ENCODE peak calls at places on chromosomes 12 and 14, in five cellular contexts. W is activated B cell treated with CpG ODN at 0.5 μM for 24 hours, S is thoracic aorta, Y is fibroblast of pulmonary artery, B is neural crest cell. P is an unnamed sample.

GRCh38 chr12:88558341-88558867 is 21.9 kb downstream of the KITLG start:
- DNase-seq in W (no peak), S (no peak), Y (no peak), B (no peak), P (no peak)

GRCh38 chr12:24256636-24257150 is 307.2 kb upstream of the SOX5 start:
- DNase-seq in W (no peak), S (no peak), Y (no peak), B (no peak), P (no peak)

GRCh38 chr12:55933158-55933798 is 2.3 kb downstream of the DGKA start:
- DNase-seq in W (no peak), S (no peak), Y (no peak), B (no peak), P (no peak)

GRCh38 chr14:81352413-81352812 is 47.7 kb downstream of the STON2 start:
- DNase-seq in W (no peak), S (no peak), Y (no peak), B (no peak), P (no peak)

GRCh38 chr14:85037411-85037810 is 492.5 kb upstream of the FLRT2 start:
- DNase-seq in W (no peak), S (no peak), Y (no peak), B (no peak), P (no peak)

GRCh38 chr12:42129595-42130204 is 15.0 kb downstream of the GXYLT1 start:
- DNase-seq in W (no peak), S (no peak), Y (peak), B (no peak), P (no peak)

GRCh38 chr14:71130491-71131179 is 223.4 kb downstream of the PCNX1 start:
- DNase-seq in W (no peak), S (no peak), Y (peak), B (no peak), P (no peak)

GRCh38 chr14:75333523-75334190 is 55.0 kb downstream of the FOS start:
- DNase-seq in W (peak), S (no peak), Y (no peak), B (no peak), P (no peak)

GRCh38 chr12:117854339-117855012 is 114.3 kb downstream of the KSR2 start:
- DNase-seq in W (no peak), S (no peak), Y (peak), B (peak), P (no peak)

GRCh38 chr14:88667555-88668273 is 104.9 kb downstream of the ZC3H14 start:
- DNase-seq in W (peak), S (no peak), Y (peak), B (peak), P (peak)

GRCh38 chr12:121799175-121799841 is 4.5 kb upstream of the SETD1B start:
- DNase-seq in W (peak), S (peak), Y (peak), B (no peak), P (no peak)

GRCh38 chr12:121196902-121197301 is 13.0 kb upstream of the P2RX4 start:
- DNase-seq in W (no peak), S (no peak), Y (no peak), B (no peak), P (no peak)

GRCh38 chr12:59937148-59937547 is 341.3 kb downstream of the SLC16A7 start:
- DNase-seq in W (no peak), S (no peak), Y (no peak), B (no peak), P (no peak)

GRCh38 chr12:3204716-3205617 is 127.8 kb downstream of the TSPAN9 start:
- DNase-seq in W (no peak), S (no peak), Y (no peak), B (no peak), P (no peak)

GRCh38 chr12:13661005-13661887 is 320.2 kb downstream of the GRIN2B start:
- DNase-seq in W (no peak), S (no peak), Y (peak), B (peak), P (no peak)

GRCh38 chr12:12508612-12509011 is 54.1 kb downstream of the DUSP16 start:
- DNase-seq in W (no peak), S (no peak), Y (peak), B (no peak), P (no peak)

GRCh38 chr12:128729628-128730121 is 94.1 kb downstream of the SLC15A4 start:
- DNase-seq in W (no peak), S (no peak), Y (no peak), B (no peak), P (no peak)

GRCh38 chr14:98754343-98755025 is 517.5 kb downstream of the BCL11B start:
- DNase-seq in W (no peak), S (no peak), Y (no peak), B (no peak), P (no peak)

GRCh38 chr14:20873370-20874177 is 17.6 kb upstream of the RNASE3 start:
- DNase-seq in W (peak), S (peak), Y (peak), B (peak), P (no peak)

GRCh38 chr12:88522961-88523360 is 57.3 kb downstream of the KITLG start:
- DNase-seq in W (no peak), S (no peak), Y (no peak), B (no peak), P (no peak)

GRCh38 chr14:97442363-97442762 is 645.2 kb downstream of the VRK1 start:
- DNase-seq in W (no peak), S (no peak), Y (no peak), B (no peak), P (no peak)

GRCh38 chr12:65685514-65685913 is 138.8 kb upstream of the HMGA2 start:
- DNase-seq in W (no peak), S (no peak), Y (peak), B (no peak), P (no peak)

GRCh38 chr14:91113829-91114078 is at the start of gene DGLUCY:
- DNase-seq in W (no peak), S (peak), Y (peak), B (no peak), P (peak)

GRCh38 chr12:124408822-124409517 is 114.1 kb downstream of the RFLNA start:
- DNase-seq in W (no peak), S (no peak), Y (no peak), B (no peak), P (no peak)

GRCh38 chr12:124405151-124405550 is 110.3 kb downstream of the RFLNA start:
- DNase-seq in W (no peak), S (no peak), Y (no peak), B (no peak), P (no peak)

GRCh38 chr12:124405592-124405991 is 110.7 kb downstream of the RFLNA start:
- DNase-seq in W (no peak), S (no peak), Y (no peak), B (no peak), P (no peak)

GRCh38 chr12:124406043-124406442 is 111.2 kb downstream of the RFLNA start:
- DNase-seq in W (no peak), S (no peak), Y (no peak), B (no peak), P (no peak)

DNA sequence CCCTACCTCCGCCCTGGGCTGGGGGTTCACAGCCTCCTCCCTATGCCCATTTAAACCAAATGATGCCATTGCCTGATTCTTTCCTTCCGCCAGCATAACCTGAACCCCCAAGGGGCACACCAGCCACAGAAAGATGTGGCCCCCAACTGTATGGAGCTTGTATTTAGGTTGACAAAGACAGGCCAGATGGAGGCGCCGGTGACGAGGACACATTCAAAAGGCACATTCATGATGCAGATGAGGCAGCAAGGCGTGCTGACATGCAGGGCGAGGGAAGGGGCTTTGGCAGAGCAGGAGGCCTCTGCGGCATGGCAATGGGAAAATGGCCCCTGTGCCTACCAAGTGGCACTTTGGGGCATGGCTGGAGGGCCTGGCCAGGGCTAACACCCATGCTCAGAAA is 112.2 kb downstream of the RFLNA start:
- DNase-seq in W (no peak), S (no peak), Y (no peak), B (no peak), P (no peak)
- TF ChIP-seq CTCF in W (no peak), S (no peak), Y (no peak), B (no peak), P (no peak)

GRCh38 chr14:51735851-51736250 is 84.1 kb downstream of the FRMD6 start:
- DNase-seq in W (no peak), S (no peak), Y (no peak), B (no peak), P (no peak)

GRCh38 chr14:51733147-51733546 is 81.4 kb downstream of the FRMD6 start:
- DNase-seq in W (no peak), S (no peak), Y (no peak), B (no peak), P (no peak)

GRCh38 chr14:51744372-51745150 is 92.9 kb downstream of the FRMD6 start:
- DNase-seq in W (no peak), S (no peak), Y (no peak), B (no peak), P (no peak)

GRCh38 chr14:51743588-51744000 is 91.9 kb downstream of the FRMD6 start:
- DNase-seq in W (no peak), S (no peak), Y (no peak), B (no peak), P (no peak)

GRCh38 chr14:51738754-51739153 is 87.0 kb downstream of the FRMD6 start:
- DNase-seq in W (no peak), S (no peak), Y (no peak), B (no peak), P (no peak)
- TF ChIP-seq CTCF in W (no peak), S (no peak), Y (no peak), B (no peak), P (no peak)

DNA sequence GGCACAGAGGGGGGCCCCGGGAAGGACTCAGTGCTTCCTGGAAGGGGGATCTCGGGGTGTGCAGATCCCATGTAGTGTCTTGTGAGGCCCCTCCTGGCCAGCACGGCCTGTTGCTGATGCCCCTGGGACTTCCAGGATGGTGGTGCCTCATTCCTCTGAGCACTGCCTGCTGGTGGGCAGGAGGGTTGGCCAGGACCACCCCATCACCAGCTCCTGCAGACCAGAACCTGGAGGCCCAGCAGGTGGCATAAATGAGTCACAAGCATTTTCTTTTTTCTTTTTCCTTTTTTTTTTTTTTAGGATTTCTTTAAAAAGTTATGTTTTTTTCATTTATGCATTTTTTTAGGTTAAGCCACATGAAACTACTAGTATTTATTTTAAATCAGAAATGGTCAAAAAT is 8.0 kb downstream of the MMP17 start:
- DNase-seq in W (no peak), S (no peak), Y (no peak), B (no peak), P (no peak)
- TF ChIP-seq CTCF in W (no peak), S (no peak), Y (peak), B (peak), P (peak)

DNA sequence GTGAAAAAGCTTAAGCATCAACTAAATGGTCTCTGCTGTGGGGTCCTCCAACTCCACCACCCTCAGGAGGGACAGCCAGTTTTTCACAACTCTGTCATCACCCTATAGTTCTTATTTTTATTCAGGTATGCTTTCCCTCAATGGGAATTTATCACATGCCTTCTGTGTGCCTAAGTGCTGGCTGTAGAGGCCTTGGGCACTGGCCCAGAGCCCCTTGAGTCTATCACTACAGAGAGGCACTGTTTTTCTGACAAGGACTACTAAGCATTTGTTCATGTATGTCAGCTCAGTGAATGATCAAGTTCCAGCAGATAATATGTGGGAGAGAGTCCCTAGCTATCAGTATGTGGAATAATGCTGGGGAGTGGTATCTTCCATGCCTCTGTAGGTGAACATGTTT is 463.9 kb downstream of the NPAS3 start:
- DNase-seq in W (no peak), S (no peak), Y (no peak), B (no peak), P (no peak)
- TF ChIP-seq CTCF in W (no peak), S (no peak), Y (no peak), B (no peak), P (no peak)

GRCh38 chr14:63852817-63853730 is at the start of gene SYNE2:
- DNase-seq in W (peak), S (peak), Y (peak), B (peak), P (peak)
- TF ChIP-seq CTCF in W (no peak), S (no peak), Y (no peak), B (peak), P (peak)

GRCh38 chr12:53048033-53048779 is 1.7 kb upstream of the TNS2 start:
- DNase-seq in W (no peak), S (no peak), Y (no peak), B (no peak), P (no peak)

GRCh38 chr12:53045646-53046045 is 4.2 kb upstream of the TNS2 start:
- DNase-seq in W (no peak), S (no peak), Y (no peak), B (no peak), P (no peak)

GRCh38 chr12:53046655-53047220 is 3.1 kb upstream of the TNS2 start:
- DNase-seq in W (peak), S (peak), Y (peak), B (peak), P (no peak)

GRCh38 chr12:53048780-53049401 is 974 bp upstream of the TNS2 start:
- DNase-seq in W (no peak), S (no peak), Y (peak), B (no peak), P (no peak)

GRCh38 chr12:53047221-53048032 is 2.4 kb upstream of the TNS2 start:
- DNase-seq in W (peak), S (no peak), Y (peak), B (peak), P (peak)
- TF ChIP-seq CTCF in W (no peak), S (peak), Y (no peak), B (peak), P (peak)

DNA sequence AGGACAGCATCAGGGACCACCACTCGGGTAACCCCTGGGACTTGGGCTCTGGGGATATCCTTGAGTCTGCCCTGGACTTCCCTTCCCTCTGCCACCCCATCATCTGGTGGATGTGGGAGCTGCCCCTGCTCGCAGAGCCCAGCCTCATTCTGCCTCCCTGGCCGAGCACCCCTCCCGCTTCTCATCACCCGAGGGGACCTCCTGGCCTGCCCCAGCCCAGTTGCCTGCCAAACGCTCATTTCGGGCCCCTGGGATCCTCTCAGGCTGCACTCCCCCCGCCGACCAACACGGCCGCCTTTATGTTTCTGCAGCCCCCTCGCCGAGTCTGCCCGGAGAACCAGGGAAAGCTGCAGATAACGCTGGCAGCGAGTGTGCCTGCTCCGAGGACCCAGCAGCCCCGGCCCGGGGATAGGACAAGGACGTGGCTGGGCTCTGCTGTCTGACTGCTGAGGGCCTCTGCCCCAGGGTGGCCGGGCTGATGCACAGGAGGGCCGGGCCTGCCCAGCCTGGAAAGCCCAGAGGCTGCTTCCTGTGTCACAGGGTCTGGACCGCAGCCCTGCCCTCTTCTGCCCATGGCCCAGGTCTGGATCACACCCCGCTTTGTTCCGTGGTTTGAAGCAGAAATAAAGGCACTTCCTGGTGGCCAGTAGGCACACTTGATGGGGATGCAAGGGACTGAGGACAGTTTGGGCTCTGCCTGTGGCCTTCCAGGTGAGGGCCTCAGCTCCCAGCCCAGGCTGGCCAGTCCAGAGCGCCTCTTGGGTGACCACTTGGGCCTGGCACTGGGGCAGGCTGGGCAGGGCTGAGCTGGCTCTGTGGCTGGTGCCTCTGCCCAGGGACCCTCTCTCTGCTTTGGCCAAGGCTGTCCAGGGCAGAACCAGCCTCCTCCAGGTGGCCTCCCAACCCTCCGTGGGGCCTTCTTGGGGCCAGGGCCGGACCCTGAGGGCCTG is 4.9 kb upstream of the EXOC3L4 start:
- DNase-seq in W (no peak), S (no peak), Y (no peak), B (no peak), P (no peak)
- TF ChIP-seq CTCF in W (no peak), S (no peak), Y (no peak), B (no peak), P (no peak)

GRCh38 chr14:63367742-63368364 is 49.1 kb upstream of the GPHB5 start:
- DNase-seq in W (no peak), S (no peak), Y (no peak), B (no peak), P (no peak)
- TF ChIP-seq CTCF in W (no peak), S (no peak), Y (peak), B (no peak), P (no peak)

GRCh38 chr14:36022765-36023415 is 153.6 kb downstream of the PTCSC3 start:
- DNase-seq in W (no peak), S (no peak), Y (no peak), B (no peak), P (no peak)
- TF ChIP-seq CTCF in W (no peak), S (no peak), Y (no peak), B (no peak), P (no peak)

P was measured in D721Med.